ENCODE peak calls at places on chromosomes 12 and 14, in six cellular contexts. One of them, this sample, is unnamed.

GRCh38 chr14:69625299-69626131 is 14.1 kb downstream of the SUSD6 start:
- DNase-seq in GM23338: no peak
- DNase-seq in NCI-H345: peak; percentile 59
- DNase-seq in activated T-helper 2 cell treated with anti-CD3 and anti-CD28 coated beads, Interferon-gamma antibody, Interleukin-2, Interleukin-4, amounts not matched to agents 10 μg/mL and 5 μg/mL and 100 μg/mL, durations not matched to agents 14 hours and 24 hours and 36 hours: peak; percentile 72
- DNase-seq in COR-L47: no peak
- DNase-seq in amniotic stem cell: no peak
- DNase-seq in this sample: no peak

GRCh38 chr14:23324993-23325392 is 3.7 kb downstream of the PABPN1 start:
- DNase-seq in activated T-helper 2 cell treated with anti-CD3 and anti-CD28 coated beads, Interferon-gamma antibody, Interleukin-2, Interleukin-4, amounts not matched to agents 10 μg/mL and 5 μg/mL and 100 μg/mL, durations not matched to agents 14 hours and 24 hours and 36 hours: no peak
- DNase-seq in GM23338: no peak
- DNase-seq in COR-L47: no peak
- DNase-seq in amniotic stem cell: no peak
- DNase-seq in NCI-H345: no peak
- DNase-seq in this sample: no peak

GRCh38 chr12:30154996-30155730 is 371.4 kb upstream of the TMTC1 start:
- DNase-seq in COR-L47: no peak
- DNase-seq in NCI-H345: no peak
- DNase-seq in GM23338: no peak
- DNase-seq in activated T-helper 2 cell treated with anti-CD3 and anti-CD28 coated beads, Interferon-gamma antibody, Interleukin-2, Interleukin-4, amounts not matched to agents 10 μg/mL and 5 μg/mL and 100 μg/mL, durations not matched to agents 14 hours and 24 hours and 36 hours: no peak
- DNase-seq in amniotic stem cell: no peak
- DNase-seq in this sample: no peak

GRCh38 chr12:50224026-50224692 is 57.0 kb upstream of the CERS5 start:
- DNase-seq in amniotic stem cell: no peak
- DNase-seq in NCI-H345: no peak
- DNase-seq in activated T-helper 2 cell treated with anti-CD3 and anti-CD28 coated beads, Interferon-gamma antibody, Interleukin-2, Interleukin-4, amounts not matched to agents 10 μg/mL and 5 μg/mL and 100 μg/mL, durations not matched to agents 14 hours and 24 hours and 36 hours: peak; percentile 45
- DNase-seq in GM23338: peak; percentile 26
- DNase-seq in COR-L47: no peak
- DNase-seq in this sample: peak; percentile 9

GRCh38 chr12:80186727-80187217 is 87.4 kb downstream of the OTOGL start:
- DNase-seq in GM23338: peak; percentile 92
- DNase-seq in amniotic stem cell: peak; percentile 98
- DNase-seq in COR-L47: peak; percentile 67
- DNase-seq in NCI-H345: peak; percentile 58
- DNase-seq in activated T-helper 2 cell treated with anti-CD3 and anti-CD28 coated beads, Interferon-gamma antibody, Interleukin-2, Interleukin-4, amounts not matched to agents 10 μg/mL and 5 μg/mL and 100 μg/mL, durations not matched to agents 14 hours and 24 hours and 36 hours: no peak
- DNase-seq in this sample: peak; percentile 19

GRCh38 chr12:64608901-64609542 is 1.3 kb upstream of the RASSF3 start:
- DNase-seq in GM23338: peak; percentile 64
- DNase-seq in COR-L47: no peak
- DNase-seq in activated T-helper 2 cell treated with anti-CD3 and anti-CD28 coated beads, Interferon-gamma antibody, Interleukin-2, Interleukin-4, amounts not matched to agents 10 μg/mL and 5 μg/mL and 100 μg/mL, durations not matched to agents 14 hours and 24 hours and 36 hours: peak; percentile 24
- DNase-seq in NCI-H345: no peak
- DNase-seq in amniotic stem cell: no peak
- DNase-seq in this sample: no peak

GRCh38 chr12:28216016-28216415 is 25.8 kb downstream of the CCDC91 start:
- DNase-seq in NCI-H345: no peak
- DNase-seq in GM23338: peak; percentile 42
- DNase-seq in activated T-helper 2 cell treated with anti-CD3 and anti-CD28 coated beads, Interferon-gamma antibody, Interleukin-2, Interleukin-4, amounts not matched to agents 10 μg/mL and 5 μg/mL and 100 μg/mL, durations not matched to agents 14 hours and 24 hours and 36 hours: no peak
- DNase-seq in amniotic stem cell: no peak
- DNase-seq in COR-L47: no peak
- DNase-seq in this sample: no peak

GRCh38 chr12:82873951-82874350 is 187.2 kb downstream of the TMTC2 start:
- DNase-seq in activated T-helper 2 cell treated with anti-CD3 and anti-CD28 coated beads, Interferon-gamma antibody, Interleukin-2, Interleukin-4, amounts not matched to agents 10 μg/mL and 5 μg/mL and 100 μg/mL, durations not matched to agents 14 hours and 24 hours and 36 hours: no peak
- DNase-seq in amniotic stem cell: no peak
- DNase-seq in NCI-H345: no peak
- DNase-seq in COR-L47: no peak
- DNase-seq in GM23338: no peak
- DNase-seq in this sample: no peak